ENCODE peak calls at places on chromosome 10, in six cellular contexts. One of them, this sample, is unnamed.
A peak's percentile ranks its signal among the peaks of the same experiment; 100 is the strongest.

GRCh38 chr10:11162828-11163599 is 145.3 kb downstream of the CELF2 start:
- DNase-seq in lung: peak; percentile 73
- DNase-seq in DND-41: peak; percentile 91
- DNase-seq in fibroblast of lung: no peak
- DNase-seq in HCT116: no peak
- DNase-seq in hepatocyte: no peak
- DNase-seq in this sample: no peak

GRCh38 chr10:95531994-95532399 is 29.2 kb downstream of the SORBS1 start:
- DNase-seq in lung: no peak
- DNase-seq in DND-41: no peak
- DNase-seq in fibroblast of lung: no peak
- DNase-seq in HCT116: no peak
- DNase-seq in hepatocyte: no peak
- DNase-seq in this sample: no peak

GRCh38 chr10:31947144-31947926 is 18.7 kb upstream of the ARHGAP12 start:
- DNase-seq in lung: no peak
- DNase-seq in DND-41: no peak
- DNase-seq in fibroblast of lung: peak; percentile 96
- DNase-seq in HCT116: peak; percentile 79
- DNase-seq in hepatocyte: peak; percentile 78
- DNase-seq in this sample: peak; percentile 76

GRCh38 chr10:131824371-131825149 is 76.2 kb upstream of the PPP2R2D start:
- DNase-seq in lung: no peak
- DNase-seq in DND-41: no peak
- DNase-seq in fibroblast of lung: no peak
- DNase-seq in HCT116: no peak
- DNase-seq in hepatocyte: no peak
- DNase-seq in this sample: no peak

GRCh38 chr10:67925449-67926005 is 41.1 kb downstream of the SIRT1 start:
- DNase-seq in lung: no peak
- DNase-seq in DND-41: no peak
- DNase-seq in fibroblast of lung: no peak
- DNase-seq in HCT116: no peak
- DNase-seq in hepatocyte: no peak
- DNase-seq in this sample: peak; percentile 4

GRCh38 chr10:77392236-77392721 is 245.3 kb downstream of the KCNMA1 start:
- DNase-seq in lung: no peak
- DNase-seq in DND-41: no peak
- DNase-seq in fibroblast of lung: peak; percentile 59
- DNase-seq in HCT116: no peak
- DNase-seq in hepatocyte: no peak
- DNase-seq in this sample: peak; percentile 68

GRCh38 chr10:121527690-121528089 is 70.6 kb downstream of the FGFR2 start:
- DNase-seq in lung: peak; percentile 43
- DNase-seq in DND-41: no peak
- DNase-seq in fibroblast of lung: peak; percentile 22
- DNase-seq in HCT116: no peak
- DNase-seq in hepatocyte: peak; percentile 85
- DNase-seq in this sample: peak; percentile 76

GRCh38 chr10:124990671-124991625 is 49.0 kb downstream of the ZRANB1 start:
- DNase-seq in lung: peak; percentile 23
- DNase-seq in DND-41: no peak
- DNase-seq in fibroblast of lung: no peak
- DNase-seq in HCT116: no peak
- DNase-seq in hepatocyte: no peak
- DNase-seq in this sample: no peak

GRCh38 chr10:28737096-28737495 is 59.8 kb downstream of the BAMBI start:
- DNase-seq in lung: no peak
- DNase-seq in DND-41: no peak
- DNase-seq in fibroblast of lung: no peak
- DNase-seq in HCT116: no peak
- DNase-seq in hepatocyte: no peak
- DNase-seq in this sample: no peak

GRCh38 chr10:14466256-14466655 is 135.5 kb upstream of the FRMD4A start:
- DNase-seq in lung: no peak
- DNase-seq in DND-41: no peak
- DNase-seq in fibroblast of lung: peak; percentile 52
- DNase-seq in HCT116: no peak
- DNase-seq in hepatocyte: no peak
- DNase-seq in this sample: peak; percentile 39

GRCh38 chr10:11863353-11864105 is 40.4 kb downstream of the PROSER2 start:
- DNase-seq in lung: no peak
- DNase-seq in DND-41: peak; percentile 77
- DNase-seq in fibroblast of lung: no peak
- DNase-seq in HCT116: no peak
- DNase-seq in hepatocyte: no peak
- DNase-seq in this sample: no peak

GRCh38 chr10:27746364-27747095 is 911 bp upstream of the MKX start:
- DNase-seq in lung: no peak
- DNase-seq in DND-41: no peak
- DNase-seq in fibroblast of lung: no peak
- DNase-seq in HCT116: no peak
- DNase-seq in hepatocyte: no peak
- DNase-seq in this sample: no peak

GRCh38 chr10:70756710-70757360 is 28.3 kb downstream of the TBATA start:
- DNase-seq in lung: no peak
- DNase-seq in DND-41: no peak
- DNase-seq in fibroblast of lung: peak; percentile 20
- DNase-seq in HCT116: no peak
- DNase-seq in hepatocyte: no peak
- DNase-seq in this sample: no peak

GRCh38 chr10:104036518-104037260 is 49.0 kb downstream of the COL17A1 start:
- DNase-seq in lung: no peak
- DNase-seq in DND-41: no peak
- DNase-seq in fibroblast of lung: no peak
- DNase-seq in HCT116: no peak
- DNase-seq in hepatocyte: no peak
- DNase-seq in this sample: no peak

GRCh38 chr10:31620236-31621151 is 301.5 kb downstream of the ZEB1 start:
- DNase-seq in lung: peak; percentile 45
- DNase-seq in DND-41: no peak
- DNase-seq in fibroblast of lung: peak; percentile 57
- DNase-seq in HCT116: no peak
- DNase-seq in hepatocyte: no peak
- DNase-seq in this sample: peak; percentile 53

GRCh38 chr10:87038286-87038717 is 18.2 kb downstream of the FAM25A start:
- DNase-seq in lung: no peak
- DNase-seq in DND-41: peak; percentile 31
- DNase-seq in fibroblast of lung: peak; percentile 8
- DNase-seq in HCT116: no peak
- DNase-seq in hepatocyte: no peak
- DNase-seq in this sample: no peak

GRCh38 chr10:130485958-130486680 is 349.9 kb downstream of the GLRX3 start:
- DNase-seq in lung: no peak
- DNase-seq in DND-41: no peak
- DNase-seq in fibroblast of lung: no peak
- DNase-seq in HCT116: no peak
- DNase-seq in hepatocyte: no peak
- DNase-seq in this sample: no peak

GRCh38 chr10:70109064-70109729 is 23.4 kb downstream of the AIFM2 start:
- DNase-seq in lung: no peak
- DNase-seq in DND-41: no peak
- DNase-seq in fibroblast of lung: no peak
- DNase-seq in HCT116: no peak
- DNase-seq in hepatocyte: no peak
- DNase-seq in this sample: no peak

GRCh38 chr10:62224606-62225005 is 44.0 kb downstream of the RTKN2 start:
- DNase-seq in lung: no peak
- DNase-seq in DND-41: no peak
- DNase-seq in fibroblast of lung: no peak
- DNase-seq in HCT116: no peak
- DNase-seq in hepatocyte: peak; percentile 30
- DNase-seq in this sample: peak; percentile 75

GRCh38 chr10:114917927-114918672 is 19.9 kb upstream of the TRUB1 start:
- DNase-seq in lung: no peak
- DNase-seq in DND-41: no peak
- DNase-seq in fibroblast of lung: no peak
- DNase-seq in HCT116: no peak
- DNase-seq in hepatocyte: peak; percentile 24
- DNase-seq in this sample: peak; percentile 89

GRCh38 chr10:87675396-87676376 is 16.0 kb downstream of the PAPSS2 start:
- DNase-seq in lung: no peak
- DNase-seq in DND-41: no peak
- DNase-seq in fibroblast of lung: peak; percentile 52
- DNase-seq in HCT116: no peak
- DNase-seq in hepatocyte: no peak
- DNase-seq in this sample: peak; percentile 89

GRCh38 chr10:14812271-14812670 is 25.6 kb downstream of the CDNF start:
- DNase-seq in lung: no peak
- DNase-seq in DND-41: no peak
- DNase-seq in fibroblast of lung: no peak
- DNase-seq in HCT116: no peak
- DNase-seq in hepatocyte: no peak
- DNase-seq in this sample: no peak

GRCh38 chr10:117550042-117550441 is 7.5 kb downstream of the EMX2 start:
- DNase-seq in lung: no peak
- DNase-seq in DND-41: no peak
- DNase-seq in fibroblast of lung: no peak
- DNase-seq in HCT116: no peak
- DNase-seq in hepatocyte: no peak
- DNase-seq in this sample: no peak

GRCh38 chr10:29119374-29119773 is 169.5 kb upstream of the LYZL1 start:
- DNase-seq in lung: no peak
- DNase-seq in DND-41: peak; percentile 30
- DNase-seq in fibroblast of lung: no peak
- DNase-seq in HCT116: peak; percentile 29
- DNase-seq in hepatocyte: peak; percentile 62
- DNase-seq in this sample: no peak

GRCh38 chr10:92506336-92506735 is 67.6 kb downstream of the IDE start:
- DNase-seq in lung: no peak
- DNase-seq in DND-41: no peak
- DNase-seq in fibroblast of lung: no peak
- DNase-seq in HCT116: no peak
- DNase-seq in hepatocyte: no peak
- DNase-seq in this sample: no peak

GRCh38 chr10:89518876-89519842 is 16.2 kb downstream of the SLC16A12 start:
- DNase-seq in lung: no peak
- DNase-seq in DND-41: no peak
- DNase-seq in fibroblast of lung: peak; percentile 54
- DNase-seq in HCT116: no peak
- DNase-seq in hepatocyte: peak; percentile 30
- DNase-seq in this sample: peak; percentile 88
- H3K4me1 ChIP-seq in lung: peaks cover 8% of the 10 kb centered on the region
- H3K4me1 ChIP-seq in DND-41: no peaks in the 10 kb centered on the region
- H3K4me1 ChIP-seq in fibroblast of lung: peaks cover 27% of the 10 kb centered on the region
- H3K4me1 ChIP-seq in HCT116: peaks cover 13% of the 10 kb centered on the region
- H3K4me1 ChIP-seq in hepatocyte: peaks cover 12% of the 10 kb centered on the region
- H3K4me1 ChIP-seq in this sample: peaks cover 26% of the 10 kb centered on the region

DNA sequence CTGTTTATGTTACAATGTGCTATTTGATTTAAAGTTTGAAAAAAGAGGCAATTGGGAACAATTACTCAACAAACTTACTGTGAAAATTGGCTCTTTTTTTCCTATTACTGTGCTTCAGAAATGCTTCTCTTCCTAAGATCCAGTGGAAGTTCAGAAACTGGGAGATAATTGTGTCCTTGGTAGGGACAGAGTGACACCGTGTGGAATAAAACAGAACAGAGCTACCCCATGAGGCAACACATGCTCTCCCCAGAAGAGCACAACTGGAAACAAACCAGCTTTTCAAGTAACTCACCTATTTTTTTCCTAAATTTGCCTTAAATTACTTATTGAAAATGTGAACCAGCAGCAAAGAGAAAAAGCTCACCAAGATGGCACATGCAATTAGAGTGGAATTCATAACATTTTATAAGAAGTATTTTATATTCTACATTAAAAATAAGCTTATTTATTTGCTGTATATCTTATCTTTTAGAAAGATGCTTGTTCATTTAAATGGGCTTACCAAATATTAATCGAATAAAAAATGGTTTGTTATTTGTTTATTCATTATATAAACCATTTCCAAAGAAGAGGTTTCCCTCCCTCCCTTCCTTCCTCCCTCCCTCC is 346.1 kb upstream of the ANKRD30A start:
- DNase-seq in lung: no peak
- DNase-seq in DND-41: no peak
- DNase-seq in fibroblast of lung: peak; percentile 79
- DNase-seq in HCT116: no peak
- DNase-seq in hepatocyte: peak; percentile 71
- DNase-seq in this sample: peak; percentile 25
- TF ChIP-seq CTCF in lung: peak; percentile 42
- TF ChIP-seq CTCF in DND-41: peak; percentile 59
- TF ChIP-seq CTCF in fibroblast of lung: peak; percentile 83
- TF ChIP-seq CTCF in HCT116: no peak
- TF ChIP-seq CTCF in hepatocyte: peak; percentile 81
- TF ChIP-seq CTCF in this sample: peak; percentile 87

GRCh38 chr10:110859206-110859946 is 12.4 kb upstream of the PDCD4 start:
- DNase-seq in lung: no peak
- DNase-seq in DND-41: no peak
- DNase-seq in fibroblast of lung: no peak
- DNase-seq in HCT116: no peak
- DNase-seq in hepatocyte: no peak
- DNase-seq in this sample: no peak

GRCh38 chr10:110859947-110860376 is 11.8 kb upstream of the PDCD4 start:
- DNase-seq in lung: no peak
- DNase-seq in DND-41: no peak
- DNase-seq in fibroblast of lung: peak; percentile 80
- DNase-seq in HCT116: no peak
- DNase-seq in hepatocyte: peak; percentile 64
- DNase-seq in this sample: no peak

GRCh38 chr10:110861930-110862677 is 9.6 kb upstream of the PDCD4 start:
- DNase-seq in lung: no peak
- DNase-seq in DND-41: no peak
- DNase-seq in fibroblast of lung: no peak
- DNase-seq in HCT116: no peak
- DNase-seq in hepatocyte: no peak
- DNase-seq in this sample: peak; percentile 100

GRCh38 chr10:110861476-110861875 is 10.3 kb upstream of the PDCD4 start:
- DNase-seq in lung: no peak
- DNase-seq in DND-41: no peak
- DNase-seq in fibroblast of lung: no peak
- DNase-seq in HCT116: no peak
- DNase-seq in hepatocyte: no peak
- DNase-seq in this sample: no peak

DNA sequence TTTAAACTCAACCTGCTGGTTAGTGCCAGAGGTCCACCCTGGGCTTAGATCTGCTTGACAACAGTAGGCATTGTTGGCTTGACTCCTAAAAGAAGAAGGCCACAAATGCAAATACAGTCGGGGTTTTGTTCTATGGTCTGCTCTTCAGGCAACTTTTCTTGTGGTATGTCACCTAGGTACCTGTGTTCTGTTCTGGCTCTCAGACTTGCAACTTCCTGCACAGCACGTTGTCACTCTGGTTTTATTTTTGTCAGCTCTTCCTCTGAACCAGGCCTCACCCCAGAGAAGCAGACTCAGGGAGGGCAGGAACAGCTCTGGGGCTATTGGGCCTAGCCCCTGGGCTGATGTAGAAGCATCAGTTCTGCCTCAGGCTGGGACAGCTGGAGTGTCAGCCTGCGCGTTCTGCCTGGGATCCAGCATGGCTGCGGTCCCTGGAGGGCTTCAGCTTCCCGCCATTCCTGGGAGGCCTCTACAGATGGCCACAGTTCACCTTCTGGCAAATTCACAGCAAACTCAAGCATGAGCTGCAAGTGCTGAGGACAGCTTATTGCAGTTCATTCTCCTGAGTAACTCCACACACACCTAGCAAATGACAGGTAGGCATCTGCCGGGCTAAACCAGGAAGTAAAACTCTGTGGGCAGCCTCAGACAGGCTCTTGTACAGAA is 11.0 kb upstream of the PDCD4 start:
- DNase-seq in lung: no peak
- DNase-seq in DND-41: no peak
- DNase-seq in fibroblast of lung: no peak
- DNase-seq in HCT116: no peak
- DNase-seq in hepatocyte: peak; percentile 56
- DNase-seq in this sample: peak; percentile 59
- H3K4me1 ChIP-seq in lung: peaks cover 10% of the 10 kb centered on the region
- H3K4me1 ChIP-seq in DND-41: peaks cover 24% of the 10 kb centered on the region
- H3K4me1 ChIP-seq in fibroblast of lung: peaks cover 8% of the 10 kb centered on the region
- H3K4me1 ChIP-seq in HCT116: peaks cover 13% of the 10 kb centered on the region
- H3K4me1 ChIP-seq in hepatocyte: peaks cover 63% of the 10 kb centered on the region
- H3K4me1 ChIP-seq in this sample: peaks cover 35% of the 10 kb centered on the region

GRCh38 chr10:116120688-116121087 is 152.3 kb downstream of the GFRA1 start:
- DNase-seq in lung: no peak
- DNase-seq in DND-41: no peak
- DNase-seq in fibroblast of lung: no peak
- DNase-seq in HCT116: no peak
- DNase-seq in hepatocyte: no peak
- DNase-seq in this sample: no peak
- TF ChIP-seq CTCF in lung: no peak
- TF ChIP-seq CTCF in DND-41: peak; percentile 23
- TF ChIP-seq CTCF in fibroblast of lung: no peak
- TF ChIP-seq CTCF in HCT116: peak; percentile 44
- TF ChIP-seq CTCF in hepatocyte: peak; percentile 38
- TF ChIP-seq CTCF in this sample: peak; percentile 43

This sample was measured in foreskin keratinocyte.